ENCODE peak calls at places on chromosome 6, in ten cellular contexts. H is upper lobe of right lung, M is fibroblast of mammary gland, D is heart right ventricle, G is body of pancreas, B is A549, A is BE2C, W is ovary, P is GM23338, K is cardiac muscle cell. U is an unnamed sample.

GRCh38 chr6:84074988-84075781 is 41.6 kb downstream of the MRAP2 start:
- DNase-seq in H (no peak), M (peak; percentile 28), B (peak; percentile 1), D (no peak), K (peak; percentile 40), G (no peak), P (peak; percentile 78), W (no peak), A (peak; percentile 16), U (peak; percentile 45)

GRCh38 chr6:130713144-130713543 is 114.1 kb upstream of the SMLR1 start:
- DNase-seq in H (no peak), A (no peak), D (no peak), G (no peak), K (no peak), P (peak; percentile 94), M (no peak), W (no peak), B (no peak), U (no peak)

GRCh38 chr6:118893095-118893881 is 664 bp upstream of the ASF1A start:
- DNase-seq in B (peak; percentile 16), A (no peak), P (peak; percentile 74), D (no peak), M (peak; percentile 75), H (no peak), K (peak; percentile 79), G (peak; percentile 60), W (peak; percentile 43), U (peak; percentile 42)

GRCh38 chr6:90468080-90468479 is 118.8 kb downstream of the MAP3K7 start:
- DNase-seq in W (no peak), A (no peak), D (no peak), M (peak; percentile 78), H (no peak), G (no peak), B (no peak), K (peak; percentile 52), P (no peak), U (peak; percentile 32)

GRCh38 chr6:146915671-146916127 is 288.5 kb upstream of the STXBP5 start:
- DNase-seq in H (no peak), M (peak; percentile 78), W (no peak), K (peak; percentile 44), D (no peak), P (no peak), B (peak; percentile 16), G (no peak), A (no peak), U (peak; percentile 70)

GRCh38 chr6:100353276-100354015 is 111.3 kb downstream of the SIM1 start:
- DNase-seq in W (no peak), M (peak; percentile 64), G (no peak), K (peak; percentile 79), B (no peak), A (no peak), D (no peak), P (no peak), H (no peak), U (peak; percentile 80)

GRCh38 chr6:53664623-53665022 is 933 bp downstream of the KLHL31 start:
- DNase-seq in G (no peak), A (no peak), B (no peak), K (no peak), W (no peak), D (peak; percentile 56), P (peak; percentile 11), H (no peak), M (no peak), U (no peak)

GRCh38 chr6:62707156-62707555 is 421.1 kb upstream of the KHDRBS2 start:
- DNase-seq in H (no peak), W (no peak), P (peak; percentile 29), M (no peak), D (no peak), K (no peak), A (no peak), G (no peak), B (no peak), U (no peak)

GRCh38 chr6:152648090-152648489 is 10.9 kb upstream of the SYNE1 start:
- DNase-seq in W (no peak), B (no peak), M (peak; percentile 39), G (no peak), K (peak; percentile 57), A (no peak), D (no peak), H (no peak), P (no peak), U (peak; percentile 34)

GRCh38 chr6:168994966-168995365 is 258.7 kb downstream of the THBS2 start:
- DNase-seq in K (no peak), W (no peak), B (no peak), P (no peak), M (no peak), H (no peak), A (no peak), G (no peak), D (no peak), U (peak; percentile 19)

GRCh38 chr6:134517145-134517658 is 199.3 kb upstream of the SGK1 start:
- DNase-seq in G (peak; percentile 92), M (peak; percentile 94), K (peak; percentile 96), D (peak; percentile 72), A (peak; percentile 63), H (peak; percentile 89), W (peak; percentile 81), B (peak; percentile 83), P (peak; percentile 56), U (peak; percentile 93)

GRCh38 chr6:156449128-156449527 is 328.1 kb upstream of the ARID1B start:
- DNase-seq in W (no peak), K (no peak), H (no peak), B (no peak), A (no peak), P (no peak), M (no peak), G (peak; percentile 51), D (no peak), U (no peak)

GRCh38 chr6:77106992-77107391 is 356.3 kb downstream of the HTR1B start:
- DNase-seq in A (no peak), W (no peak), G (no peak), D (no peak), P (no peak), B (no peak), H (no peak), K (peak; percentile 32), M (peak; percentile 5), U (no peak)

GRCh38 chr6:30690403-30691207 is at the start of gene NRM:
- DNase-seq in H (peak; percentile 92), W (peak; percentile 91), M (peak; percentile 78), P (peak; percentile 95), A (peak; percentile 95), K (peak; percentile 91), B (peak; percentile 73), G (peak; percentile 90), D (peak; percentile 92), U (peak; percentile 97)

GRCh38 chr6:12291083-12291784 is 1.1 kb downstream of the EDN1 start:
- DNase-seq in W (no peak), M (no peak), P (no peak), B (peak; percentile 29), A (no peak), K (no peak), D (no peak), G (no peak), H (no peak), U (no peak)

GRCh38 chr6:4320860-4321259 is 185.5 kb upstream of the ECI2 start:
- DNase-seq in D (no peak), P (no peak), W (no peak), M (peak; percentile 93), H (no peak), G (no peak), B (peak; percentile 82), A (no peak), K (peak; percentile 86), U (peak; percentile 84)

GRCh38 chr6:40500227-40500626 is 86.9 kb downstream of the LRFN2 start:
- DNase-seq in W (no peak), G (no peak), A (no peak), H (no peak), D (no peak), K (no peak), P (no peak), B (no peak), M (no peak), U (no peak)

GRCh38 chr6:170288091-170288631 is 2.7 kb downstream of the DLL1 start:
- DNase-seq in K (no peak), W (peak; percentile 22), P (no peak), A (no peak), B (no peak), H (no peak), M (no peak), D (peak; percentile 20), G (no peak), U (no peak)

GRCh38 chr6:148981515-148981914 is 234.7 kb downstream of the UST start:
- DNase-seq in D (no peak), M (no peak), P (no peak), K (no peak), A (no peak), H (no peak), B (no peak), G (no peak), W (no peak), U (no peak)
- TF ChIP-seq CTCF in D (no peak), M (no peak), P (no peak), K (no peak), A (no peak), H (no peak), B (no peak), G (no peak), W (no peak), U (no peak)

GRCh38 chr6:125956506-125957390 is at the start of gene HINT3:
- DNase-seq in M (peak; percentile 98), D (peak; percentile 99), G (peak; percentile 98), H (peak; percentile 99), P (peak; percentile 99), A (peak; percentile 98), B (peak; percentile 97), W (peak; percentile 99), K (peak; percentile 98), U (peak; percentile 97)
- H3K4me3 ChIP-seq in M (peak within 1 kb of the TSS; percentile 84), D (peak within 1 kb of the TSS; percentile 90), G (peak within 1 kb of the TSS; percentile 82), H (peak within 1 kb of the TSS; percentile 87), P (peak within 1 kb of the TSS; percentile 92), A (peak within 1 kb of the TSS; percentile 82), B (peak within 1 kb of the TSS; percentile 86), W (peak within 1 kb of the TSS; percentile 94), K (peak within 1 kb of the TSS; percentile 66), U (peak within 1 kb of the TSS; percentile 86)

GRCh38 chr6:143501851-143502250 is 9.7 kb downstream of the FUCA2 start:
- DNase-seq in D (no peak), B (no peak), G (no peak), A (no peak), P (no peak), H (no peak), K (no peak), M (no peak), W (no peak), U (no peak)
- TF ChIP-seq CTCF in D (no peak), B (no peak), G (no peak), A (no peak), P (peak; percentile 25), H (no peak), K (peak; percentile 9), M (no peak), W (no peak), U (peak; percentile 2)

DNA sequence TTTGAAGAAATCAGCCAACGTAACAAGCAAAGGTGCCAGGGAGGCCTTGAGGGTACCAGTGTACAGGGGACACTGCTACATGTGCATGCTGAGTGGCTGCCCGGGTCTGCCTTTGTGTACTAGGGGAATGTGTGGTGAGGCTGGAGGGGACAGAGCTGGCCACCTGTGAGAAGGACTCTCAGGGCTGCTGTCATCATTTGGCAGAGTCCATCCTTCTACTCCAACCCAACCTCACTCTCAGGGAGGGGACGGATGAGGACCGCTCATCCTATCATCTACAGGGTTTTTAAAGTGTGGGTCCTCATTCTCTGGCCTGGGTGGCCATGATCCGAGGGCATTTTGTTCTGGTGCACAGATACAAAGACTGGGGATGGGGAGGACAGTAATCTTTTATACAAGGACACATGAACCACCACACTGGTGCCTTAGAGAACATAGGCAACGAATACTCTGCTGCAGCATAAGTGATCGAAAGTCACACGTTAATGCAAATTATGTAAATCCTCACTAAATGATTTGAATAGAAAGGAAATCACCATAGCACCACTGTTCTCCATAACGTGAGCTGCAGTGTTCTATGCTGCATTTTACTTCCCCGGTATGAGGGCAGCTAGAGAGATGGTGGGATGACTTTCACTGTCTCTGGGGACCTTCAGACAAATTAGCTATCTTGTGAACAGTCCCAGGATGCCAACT is 181.4 kb downstream of the GMPR start:
- DNase-seq in H (no peak), A (no peak), W (no peak), K (no peak), D (no peak), M (no peak), P (no peak), B (no peak), G (no peak), U (no peak)
- H3K4me3 ChIP-seq in H (no peak overlapping the region), A (no peak overlapping the region), W (no peak overlapping the region), K (no peak overlapping the region), D (no peak overlapping the region), M (no peak overlapping the region), P (no peak overlapping the region), B (no peak overlapping the region), G (no peak overlapping the region), U (no peak overlapping the region)

U was measured in foreskin fibroblast.